ENCODE peak calls at places on chromosomes 6 and 20, in ten cellular contexts. One of them, this sample, is unnamed.

GRCh38 chr6:149094934-149095341 is 222.6 kb upstream of the TAB2 start:
- DNase-seq in lower lobe of right lung: no peak
- DNase-seq in CD4-positive, CD25-positive, alpha-beta regulatory T cell: no peak
- DNase-seq in tibial artery: no peak
- DNase-seq in tibial nerve: no peak
- DNase-seq in ascending aorta: no peak
- DNase-seq in uterus: no peak
- DNase-seq in lung: no peak
- DNase-seq in RWPE1: no peak
- DNase-seq in mesendoderm: no peak
- DNase-seq in this sample: no peak

GRCh38 chr6:75397806-75398465 is 95.7 kb downstream of the FILIP1 start:
- DNase-seq in lower lobe of right lung: no peak
- DNase-seq in CD4-positive, CD25-positive, alpha-beta regulatory T cell: no peak
- DNase-seq in tibial artery: no peak
- DNase-seq in tibial nerve: no peak
- DNase-seq in ascending aorta: no peak
- DNase-seq in uterus: no peak
- DNase-seq in lung: no peak
- DNase-seq in RWPE1: no peak
- DNase-seq in mesendoderm: no peak
- DNase-seq in this sample: no peak

GRCh38 chr6:169131356-169131755 is 122.3 kb downstream of the THBS2 start:
- DNase-seq in lower lobe of right lung: no peak
- DNase-seq in CD4-positive, CD25-positive, alpha-beta regulatory T cell: no peak
- DNase-seq in tibial artery: no peak
- DNase-seq in tibial nerve: no peak
- DNase-seq in ascending aorta: no peak
- DNase-seq in uterus: no peak
- DNase-seq in lung: no peak
- DNase-seq in RWPE1: no peak
- DNase-seq in mesendoderm: no peak
- DNase-seq in this sample: no peak

GRCh38 chr6:130928158-130928917 is 101.1 kb downstream of the SMLR1 start:
- DNase-seq in lower lobe of right lung: no peak
- DNase-seq in CD4-positive, CD25-positive, alpha-beta regulatory T cell: no peak
- DNase-seq in tibial artery: no peak
- DNase-seq in tibial nerve: peak; percentile 33
- DNase-seq in ascending aorta: no peak
- DNase-seq in uterus: no peak
- DNase-seq in lung: no peak
- DNase-seq in RWPE1: no peak
- DNase-seq in mesendoderm: no peak
- DNase-seq in this sample: no peak

GRCh38 chr6:57226221-57226620 is 4.1 kb upstream of the RAB23 start:
- DNase-seq in lower lobe of right lung: no peak
- DNase-seq in CD4-positive, CD25-positive, alpha-beta regulatory T cell: no peak
- DNase-seq in tibial artery: no peak
- DNase-seq in tibial nerve: no peak
- DNase-seq in ascending aorta: no peak
- DNase-seq in uterus: no peak
- DNase-seq in lung: no peak
- DNase-seq in RWPE1: no peak
- DNase-seq in mesendoderm: no peak
- DNase-seq in this sample: no peak

GRCh38 chr6:158354509-158354877 is 42.2 kb downstream of the TULP4 start:
- DNase-seq in lower lobe of right lung: no peak
- DNase-seq in CD4-positive, CD25-positive, alpha-beta regulatory T cell: no peak
- DNase-seq in tibial artery: no peak
- DNase-seq in tibial nerve: no peak
- DNase-seq in ascending aorta: no peak
- DNase-seq in uterus: no peak
- DNase-seq in lung: no peak
- DNase-seq in RWPE1: no peak
- DNase-seq in mesendoderm: no peak
- DNase-seq in this sample: no peak

GRCh38 chr6:128500017-128500416 is 20.4 kb downstream of the PTPRK start:
- DNase-seq in lower lobe of right lung: no peak
- DNase-seq in CD4-positive, CD25-positive, alpha-beta regulatory T cell: no peak
- DNase-seq in tibial artery: no peak
- DNase-seq in tibial nerve: no peak
- DNase-seq in ascending aorta: no peak
- DNase-seq in uterus: no peak
- DNase-seq in lung: no peak
- DNase-seq in RWPE1: no peak
- DNase-seq in mesendoderm: no peak
- DNase-seq in this sample: no peak

GRCh38 chr6:79574636-79575035 is 37.4 kb upstream of the LCA5 start:
- DNase-seq in lower lobe of right lung: no peak
- DNase-seq in CD4-positive, CD25-positive, alpha-beta regulatory T cell: no peak
- DNase-seq in tibial artery: no peak
- DNase-seq in tibial nerve: no peak
- DNase-seq in ascending aorta: no peak
- DNase-seq in uterus: no peak
- DNase-seq in lung: no peak
- DNase-seq in RWPE1: peak; percentile 36
- DNase-seq in mesendoderm: peak; percentile 90
- DNase-seq in this sample: peak; percentile 86

GRCh38 chr6:163354779-163355431 is 59.6 kb upstream of the QKI start:
- DNase-seq in lower lobe of right lung: peak; percentile 58
- DNase-seq in CD4-positive, CD25-positive, alpha-beta regulatory T cell: no peak
- DNase-seq in tibial artery: no peak
- DNase-seq in tibial nerve: no peak
- DNase-seq in ascending aorta: no peak
- DNase-seq in uterus: no peak
- DNase-seq in lung: no peak
- DNase-seq in RWPE1: no peak
- DNase-seq in mesendoderm: no peak
- DNase-seq in this sample: peak; percentile 34

GRCh38 chr20:44762466-44763140 is 16.9 kb downstream of the KCNK15 start:
- DNase-seq in lower lobe of right lung: no peak
- DNase-seq in CD4-positive, CD25-positive, alpha-beta regulatory T cell: no peak
- DNase-seq in tibial artery: no peak
- DNase-seq in tibial nerve: no peak
- DNase-seq in ascending aorta: no peak
- DNase-seq in uterus: no peak
- DNase-seq in lung: no peak
- DNase-seq in RWPE1: no peak
- DNase-seq in mesendoderm: peak; percentile 72
- DNase-seq in this sample: no peak
- H3K27ac ChIP-seq in lower lobe of right lung: peak overlapping the region; percentile 65
- H3K27ac ChIP-seq in CD4-positive, CD25-positive, alpha-beta regulatory T cell: no peak overlapping the region
- H3K27ac ChIP-seq in tibial artery: no peak overlapping the region
- H3K27ac ChIP-seq in tibial nerve: no peak overlapping the region
- H3K27ac ChIP-seq in ascending aorta: no peak overlapping the region
- H3K27ac ChIP-seq in uterus: peak overlapping the region; percentile 42
- H3K27ac ChIP-seq in lung: peak overlapping the region; percentile 69
- H3K27ac ChIP-seq in RWPE1: no peak overlapping the region
- H3K27ac ChIP-seq in mesendoderm: peak overlapping the region; percentile 18
- H3K27ac ChIP-seq in this sample: no peak overlapping the region

GRCh38 chr6:160227038-160227768 is 31.4 kb downstream of the SLC22A2 start:
- DNase-seq in lower lobe of right lung: no peak
- DNase-seq in CD4-positive, CD25-positive, alpha-beta regulatory T cell: no peak
- DNase-seq in tibial artery: no peak
- DNase-seq in tibial nerve: no peak
- DNase-seq in ascending aorta: no peak
- DNase-seq in uterus: no peak
- DNase-seq in lung: no peak
- DNase-seq in RWPE1: no peak
- DNase-seq in mesendoderm: peak; percentile 71
- DNase-seq in this sample: no peak
- H3K27ac ChIP-seq in lower lobe of right lung: no peak overlapping the region
- H3K27ac ChIP-seq in CD4-positive, CD25-positive, alpha-beta regulatory T cell: no peak overlapping the region
- H3K27ac ChIP-seq in tibial artery: peak overlapping the region; percentile 70
- H3K27ac ChIP-seq in tibial nerve: no peak overlapping the region
- H3K27ac ChIP-seq in ascending aorta: peak overlapping the region; percentile 73
- H3K27ac ChIP-seq in uterus: no peak overlapping the region
- H3K27ac ChIP-seq in lung: no peak overlapping the region
- H3K27ac ChIP-seq in RWPE1: no peak overlapping the region
- H3K27ac ChIP-seq in mesendoderm: peak overlapping the region; percentile 73
- H3K27ac ChIP-seq in this sample: no peak overlapping the region

GRCh38 chr6:133865680-133866079 is 23.2 kb upstream of the TCF21 start:
- DNase-seq in lower lobe of right lung: no peak
- DNase-seq in CD4-positive, CD25-positive, alpha-beta regulatory T cell: no peak
- DNase-seq in tibial artery: no peak
- DNase-seq in tibial nerve: no peak
- DNase-seq in ascending aorta: no peak
- DNase-seq in uterus: no peak
- DNase-seq in lung: no peak
- DNase-seq in RWPE1: no peak
- DNase-seq in mesendoderm: no peak
- DNase-seq in this sample: no peak

GRCh38 chr6:133873538-133873937 is 15.4 kb upstream of the TCF21 start:
- DNase-seq in lower lobe of right lung: no peak
- DNase-seq in CD4-positive, CD25-positive, alpha-beta regulatory T cell: no peak
- DNase-seq in tibial artery: no peak
- DNase-seq in tibial nerve: no peak
- DNase-seq in ascending aorta: no peak
- DNase-seq in uterus: no peak
- DNase-seq in lung: no peak
- DNase-seq in RWPE1: no peak
- DNase-seq in mesendoderm: no peak
- DNase-seq in this sample: no peak

GRCh38 chr6:133871131-133871530 is 17.8 kb upstream of the TCF21 start:
- DNase-seq in lower lobe of right lung: no peak
- DNase-seq in CD4-positive, CD25-positive, alpha-beta regulatory T cell: no peak
- DNase-seq in tibial artery: no peak
- DNase-seq in tibial nerve: no peak
- DNase-seq in ascending aorta: no peak
- DNase-seq in uterus: no peak
- DNase-seq in lung: no peak
- DNase-seq in RWPE1: no peak
- DNase-seq in mesendoderm: no peak
- DNase-seq in this sample: no peak
- H3K27ac ChIP-seq in lower lobe of right lung: no peak overlapping the region
- H3K27ac ChIP-seq in CD4-positive, CD25-positive, alpha-beta regulatory T cell: no peak overlapping the region
- H3K27ac ChIP-seq in tibial artery: no peak overlapping the region
- H3K27ac ChIP-seq in tibial nerve: no peak overlapping the region
- H3K27ac ChIP-seq in ascending aorta: no peak overlapping the region
- H3K27ac ChIP-seq in uterus: no peak overlapping the region
- H3K27ac ChIP-seq in lung: no peak overlapping the region
- H3K27ac ChIP-seq in RWPE1: no peak overlapping the region
- H3K27ac ChIP-seq in mesendoderm: no peak overlapping the region
- H3K27ac ChIP-seq in this sample: no peak overlapping the region

DNA sequence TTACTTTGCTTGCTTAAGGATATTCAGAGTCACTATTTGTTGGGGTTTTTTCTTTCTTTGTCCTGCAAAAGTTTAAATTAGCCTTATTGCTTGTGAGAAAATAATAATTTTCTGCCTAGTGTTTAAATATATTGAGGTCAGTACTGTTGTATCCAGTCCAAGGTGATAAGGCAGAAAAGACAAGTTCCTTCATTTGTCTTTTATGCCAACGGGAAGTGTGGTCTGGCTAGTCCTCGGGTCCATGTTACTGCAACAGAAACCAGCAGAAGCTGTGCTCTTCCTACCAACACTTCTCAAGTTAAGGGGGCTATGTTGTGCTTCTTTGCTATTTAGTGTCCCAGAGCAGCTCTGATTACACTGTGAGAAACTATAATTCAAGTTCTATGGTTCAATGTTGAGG is 301.1 kb downstream of the TBC1D7 start:
- DNase-seq in lower lobe of right lung: no peak
- DNase-seq in CD4-positive, CD25-positive, alpha-beta regulatory T cell: no peak
- DNase-seq in tibial artery: no peak
- DNase-seq in tibial nerve: no peak
- DNase-seq in ascending aorta: no peak
- DNase-seq in uterus: no peak
- DNase-seq in lung: no peak
- DNase-seq in RWPE1: no peak
- DNase-seq in mesendoderm: no peak
- DNase-seq in this sample: no peak
- H3K27ac ChIP-seq in lower lobe of right lung: no peak overlapping the region
- H3K27ac ChIP-seq in CD4-positive, CD25-positive, alpha-beta regulatory T cell: no peak overlapping the region
- H3K27ac ChIP-seq in tibial artery: peak overlapping the region; percentile 66
- H3K27ac ChIP-seq in tibial nerve: no peak overlapping the region
- H3K27ac ChIP-seq in ascending aorta: peak overlapping the region; percentile 58
- H3K27ac ChIP-seq in uterus: no peak overlapping the region
- H3K27ac ChIP-seq in lung: no peak overlapping the region
- H3K27ac ChIP-seq in RWPE1: no peak overlapping the region
- H3K27ac ChIP-seq in mesendoderm: no peak overlapping the region
- H3K27ac ChIP-seq in this sample: no peak overlapping the region